ENCODE peak calls at places on chromosomes 2 and 18, in four cellular contexts. One of them, this sample, is unnamed.

GRCh38 chr2:227374158-227374557 is 4.9 kb downstream of the TM4SF20 start:
- DNase-seq in GM12878: no peak
- DNase-seq in K562: no peak
- DNase-seq in HL-60: no peak
- DNase-seq in this sample: no peak

GRCh38 chr18:13180614-13181375 is 37.8 kb upstream of the LDLRAD4 start:
- DNase-seq in GM12878: no peak
- DNase-seq in K562: no peak
- DNase-seq in HL-60: no peak
- DNase-seq in this sample: no peak

GRCh38 chr2:164818149-164819136 is 23.2 kb downstream of the COBLL1 start:
- DNase-seq in GM12878: no peak
- DNase-seq in K562: no peak
- DNase-seq in HL-60: no peak
- DNase-seq in this sample: no peak

GRCh38 chr18:59902993-59903610 is 3.3 kb downstream of the PMAIP1 start:
- DNase-seq in GM12878: no peak
- DNase-seq in K562: no peak
- DNase-seq in HL-60: no peak
- DNase-seq in this sample: no peak

GRCh38 chr2:67917332-67918054 is 145.3 kb downstream of the C1D start:
- DNase-seq in GM12878: no peak
- DNase-seq in K562: no peak
- DNase-seq in HL-60: no peak
- DNase-seq in this sample: no peak

GRCh38 chr2:216315817-216316603 is 56.3 kb downstream of the MARCHF4 start:
- DNase-seq in GM12878: no peak
- DNase-seq in K562: no peak
- DNase-seq in HL-60: no peak
- DNase-seq in this sample: no peak

GRCh38 chr2:187011206-187011605 is 162.2 kb upstream of the ZSWIM2 start:
- DNase-seq in GM12878: no peak
- DNase-seq in K562: no peak
- DNase-seq in HL-60: no peak
- DNase-seq in this sample: no peak

GRCh38 chr2:216189410-216189809 is 80.3 kb downstream of the XRCC5 start:
- DNase-seq in GM12878: no peak
- DNase-seq in K562: no peak
- DNase-seq in HL-60: no peak
- DNase-seq in this sample: no peak

GRCh38 chr2:226985227-226985946 is 149.5 kb downstream of the RHBDD1 start:
- DNase-seq in GM12878: peak; percentile 43
- DNase-seq in K562: peak; percentile 25
- DNase-seq in HL-60: peak; percentile 21
- DNase-seq in this sample: no peak

DNA sequence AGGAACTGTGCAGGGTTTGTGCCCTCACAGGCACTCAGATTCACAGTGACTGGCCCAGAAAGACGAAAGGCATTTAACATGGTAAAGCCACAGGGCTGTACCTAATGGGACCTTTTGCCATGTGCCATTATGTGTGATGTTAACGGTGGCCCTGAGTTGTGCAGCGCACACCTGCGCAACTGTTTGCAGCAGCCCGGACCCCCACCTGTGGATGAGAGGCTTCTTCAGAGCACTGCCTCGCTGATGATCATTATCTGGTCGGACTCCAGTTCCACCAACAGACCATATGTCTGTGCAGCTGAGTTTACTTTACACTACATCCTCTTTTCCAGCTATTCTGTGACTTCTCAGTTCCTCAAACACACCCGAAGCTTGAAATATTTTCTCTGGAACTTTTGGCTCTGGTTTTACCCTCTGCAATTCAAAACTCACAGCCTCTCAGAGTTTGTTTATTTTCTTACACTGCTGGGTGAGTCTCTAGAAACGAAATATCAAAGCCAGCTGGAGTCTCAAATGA is 35.6 kb upstream of the UBE2F start:
- DNase-seq in GM12878: no peak
- DNase-seq in K562: no peak
- DNase-seq in HL-60: peak; percentile 33
- DNase-seq in this sample: no peak
- TF ChIP-seq SPI1 in GM12878: peak; percentile 84
- TF ChIP-seq SPI1 in K562: peak; percentile 46
- TF ChIP-seq SPI1 in HL-60: peak; percentile 85
- TF ChIP-seq SPI1 in this sample: peak; percentile 79

DNA sequence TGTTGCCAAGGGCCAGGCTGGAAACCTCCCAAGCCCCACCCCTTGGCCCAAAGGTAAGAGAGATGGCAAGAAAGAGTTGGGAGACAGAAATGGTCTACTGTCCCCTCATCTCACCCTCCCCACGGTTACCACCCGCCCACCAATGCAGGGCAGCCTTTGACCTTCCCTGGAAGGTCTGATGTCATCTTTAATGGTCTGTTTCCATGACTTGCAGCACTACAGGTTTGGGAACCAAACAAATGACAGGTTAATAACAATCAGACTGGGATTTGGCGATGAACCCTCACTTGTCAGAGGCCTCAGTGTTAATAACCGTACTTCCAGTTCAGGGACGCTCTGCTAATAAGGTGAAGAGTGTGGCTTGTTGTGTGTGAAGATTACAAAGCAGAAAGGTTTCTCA is 70.4 kb downstream of the MRO start:
- DNase-seq in GM12878: no peak
- DNase-seq in K562: no peak
- DNase-seq in HL-60: no peak
- DNase-seq in this sample: no peak
- TF ChIP-seq SPI1 in GM12878: no peak
- TF ChIP-seq SPI1 in K562: no peak
- TF ChIP-seq SPI1 in HL-60: no peak
- TF ChIP-seq SPI1 in this sample: no peak

GRCh38 chr2:138502253-138503086 is 900 bp downstream of the SPOPL start:
- DNase-seq in GM12878: no peak
- DNase-seq in K562: no peak
- DNase-seq in HL-60: peak; percentile 19
- DNase-seq in this sample: no peak
- TF ChIP-seq SPI1 in GM12878: no peak
- TF ChIP-seq SPI1 in K562: no peak
- TF ChIP-seq SPI1 in HL-60: no peak
- TF ChIP-seq SPI1 in this sample: no peak

GRCh38 chr2:85395912-85396475 is 14.2 kb downstream of the CAPG start:
- DNase-seq in GM12878: no peak
- DNase-seq in K562: no peak
- DNase-seq in HL-60: no peak
- DNase-seq in this sample: no peak

GRCh38 chr2:85393836-85394235 is 16.3 kb downstream of the CAPG start:
- DNase-seq in GM12878: no peak
- DNase-seq in K562: no peak
- DNase-seq in HL-60: no peak
- DNase-seq in this sample: no peak

GRCh38 chr2:85396531-85397470 is 13.4 kb downstream of the CAPG start:
- DNase-seq in GM12878: no peak
- DNase-seq in K562: no peak
- DNase-seq in HL-60: no peak
- DNase-seq in this sample: no peak

GRCh38 chr2:85394976-85395375 is 15.2 kb downstream of the CAPG start:
- DNase-seq in GM12878: no peak
- DNase-seq in K562: no peak
- DNase-seq in HL-60: no peak
- DNase-seq in this sample: no peak

DNA sequence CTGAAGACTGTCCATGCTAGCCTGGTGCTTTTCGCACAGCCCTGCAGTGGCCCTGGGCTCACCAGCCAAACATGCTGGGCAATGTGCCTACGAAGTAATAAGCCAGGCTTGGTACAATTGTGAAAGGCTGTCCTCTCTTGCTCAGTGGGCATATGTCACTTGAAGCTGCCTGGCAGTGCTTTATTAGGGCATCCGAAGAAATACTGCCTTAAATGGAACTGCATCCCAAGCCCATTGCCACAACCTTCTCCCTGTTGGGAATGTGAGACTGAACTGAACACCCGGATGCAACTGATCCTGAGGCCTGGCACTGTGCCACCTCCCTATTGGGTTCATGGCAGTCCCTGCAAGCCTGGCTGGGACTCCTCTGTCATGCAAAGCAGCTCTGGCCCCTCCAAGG is 15.9 kb downstream of the CAPG start:
- DNase-seq in GM12878: no peak
- DNase-seq in K562: no peak
- DNase-seq in HL-60: no peak
- DNase-seq in this sample: no peak
- TF ChIP-seq SPI1 in GM12878: no peak
- TF ChIP-seq SPI1 in K562: no peak
- TF ChIP-seq SPI1 in HL-60: no peak
- TF ChIP-seq SPI1 in this sample: no peak